ENCODE peak calls at places on chromosome 12, in nine cellular contexts. X, O, U, E, J, L, K, Q and C are unnamed samples.

GRCh38 chr12:64733857-64734256 is 25.3 kb downstream of the GNS start:
- DNase-seq in E (no peak), X (no peak), Q (no peak), J (no peak), K (no peak), L (peak), U (peak), O (no peak), C (no peak)

GRCh38 chr12:85617307-85618091 is 218.7 kb downstream of the RASSF9 start:
- DNase-seq in Q (no peak), U (no peak), L (no peak), O (no peak), E (peak), J (no peak), X (no peak), K (no peak), C (no peak)

GRCh38 chr12:12986775-12987332 is 13.2 kb downstream of the HEBP1 start:
- DNase-seq in K (no peak), U (no peak), J (no peak), O (no peak), X (no peak), L (no peak), Q (no peak), E (no peak), C (no peak)

GRCh38 chr12:12992418-12993175 is 7.5 kb downstream of the HEBP1 start:
- DNase-seq in Q (no peak), K (peak), L (no peak), E (no peak), U (peak), O (no peak), X (no peak), J (no peak), C (no peak)

GRCh38 chr12:94644141-94644575 is 6.2 kb downstream of the TMCC3 start:
- DNase-seq in L (no peak), U (no peak), J (no peak), Q (no peak), X (no peak), O (no peak), K (peak), E (no peak), C (no peak)

GRCh38 chr12:81465881-81466280 is 293.3 kb downstream of the PPFIA2 start:
- DNase-seq in X (no peak), O (no peak), L (no peak), E (no peak), K (no peak), Q (no peak), U (no peak), J (no peak), C (no peak)

GRCh38 chr12:48000878-48001321 is 3.4 kb downstream of the COL2A1 start:
- DNase-seq in J (no peak), K (no peak), U (no peak), X (no peak), E (peak), L (no peak), Q (no peak), O (peak), C (no peak)

GRCh38 chr12:109523071-109523470 is 45.6 kb downstream of the UBE3B start:
- DNase-seq in E (no peak), J (no peak), O (no peak), X (no peak), Q (no peak), K (no peak), U (peak), L (no peak), C (no peak)

GRCh38 chr12:40573024-40573423 is 119.2 kb upstream of the CNTN1 start:
- DNase-seq in J (no peak), U (no peak), E (no peak), X (no peak), L (no peak), K (no peak), Q (no peak), O (no peak), C (no peak)

GRCh38 chr12:2163172-2163927 is 110.6 kb downstream of the CACNA1C start:
- DNase-seq in J (no peak), L (no peak), X (no peak), E (no peak), U (peak), O (no peak), K (no peak), Q (no peak), C (no peak)

GRCh38 chr12:34403706-34404376 is 381.5 kb downstream of the ALG10 start:
- DNase-seq in O (peak), Q (no peak), E (no peak), X (peak), U (peak), L (no peak), K (no peak), J (no peak), C (peak)

GRCh38 chr12:77062846-77063461 is 2.4 kb downstream of the E2F7 start:
- DNase-seq in U (no peak), E (no peak), K (peak), L (peak), Q (no peak), X (no peak), O (no peak), J (no peak), C (no peak)